ENCODE peak calls at places on chromosome 20, in four cellular contexts. S is lower leg skin, W is occipital lobe, A is NCI-H460. F is an unnamed sample.

GRCh38 chr20:50450961-50451752 is 59.0 kb upstream of the PTPN1 start:
- DNase-seq in S (peak), A (no peak), W (no peak), F (no peak)

GRCh38 chr20:22576733-22577514 is 7.4 kb downstream of the FOXA2 start:
- DNase-seq in A (no peak), S (no peak), W (no peak), F (no peak)

GRCh38 chr20:35320396-35321126 is 28.3 kb upstream of the FAM83C start:
- DNase-seq in W (no peak), S (no peak), A (no peak), F (no peak)

GRCh38 chr20:13996265-13996664 is 949 bp downstream of the MACROD2 start:
- DNase-seq in S (no peak), A (no peak), W (no peak), F (no peak)

GRCh38 chr20:33992145-33992922 is 1.4 kb upstream of the RALY start:
- DNase-seq in S (peak), A (peak), W (no peak), F (no peak)

GRCh38 chr20:12414446-12415274 is 497.0 kb downstream of the BTBD3 start:
- DNase-seq in S (no peak), W (peak), A (no peak), F (no peak)

GRCh38 chr20:13638162-13638495 is 603 bp downstream of the TASP1 start:
- DNase-seq in S (no peak), W (no peak), A (no peak), F (no peak)

GRCh38 chr20:53510266-53510665 is 83.4 kb downstream of the ZNF217 start:
- DNase-seq in W (no peak), A (no peak), S (no peak), F (no peak)

GRCh38 chr20:35120012-35120701 is 27.0 kb downstream of the EDEM2 start:
- DNase-seq in W (no peak), A (no peak), S (no peak), F (no peak)